ENCODE peak calls at places on chromosomes 4 and X, in six cellular contexts. Y is cardiac muscle cell; B is activated T-helper 2 cell treated with anti-CD3 and anti-CD28 coated beads, Interferon-gamma antibody, Interleukin-2, Interleukin-4, amounts not matched to agents 10 μg/mL and 5 μg/mL and 100 μg/mL, durations not matched to agents 14 hours and 24 hours and 36 hours; I is left lung; M is A549; E is neural progenitor cell. V is an unnamed sample.

GRCh38 chrX:64334467-64334866 is 60.8 kb downstream of the MTMR8 start:
- DNase-seq in B (no peak), I (no peak), Y (no peak), M (no peak), E (peak; percentile 31), V (no peak)

GRCh38 chrX:109709129-109709631 is 23.9 kb downstream of the ACSL4 start:
- DNase-seq in M (no peak), B (no peak), Y (peak; percentile 68), I (no peak), E (no peak), V (no peak)

GRCh38 chr4:144754562-144755410 is 108.8 kb downstream of the HHIP start:
- DNase-seq in M (no peak), I (no peak), E (peak; percentile 31), B (no peak), Y (peak; percentile 71), V (no peak)

GRCh38 chrX:9995855-9996339 is 28.7 kb downstream of the CLDN34 start:
- DNase-seq in I (peak; percentile 93), M (peak; percentile 68), E (peak; percentile 84), B (peak; percentile 51), Y (peak; percentile 89), V (peak; percentile 77)

GRCh38 chr4:32631824-32632223 is 1911.7 kb downstream of the PCDH7 start:
- DNase-seq in E (peak; percentile 9), B (no peak), I (no peak), Y (no peak), M (no peak), V (no peak)

GRCh38 chr4:118087366-118087765 is 53.1 kb downstream of the NDST3 start:
- DNase-seq in E (no peak), I (no peak), B (no peak), M (no peak), Y (no peak), V (no peak)

GRCh38 chrX:39152106-39152649 is 350.9 kb downstream of the MID1IP1 start:
- DNase-seq in B (no peak), Y (peak; percentile 13), E (peak; percentile 67), M (peak; percentile 14), I (peak; percentile 62), V (no peak)

GRCh38 chr4:138614462-138615142 is 372.5 kb upstream of the SLC7A11 start:
- DNase-seq in I (no peak), B (no peak), Y (no peak), M (no peak), E (no peak), V (no peak)

GRCh38 chr4:23022032-23022431 is 329.3 kb downstream of the GBA3 start:
- DNase-seq in I (no peak), M (peak; percentile 20), B (no peak), E (no peak), Y (peak; percentile 30), V (no peak)

GRCh38 chr4:604131-604530 is 21.2 kb upstream of the PDE6B start:
- DNase-seq in M (no peak), I (no peak), B (no peak), E (no peak), Y (no peak), V (no peak)

GRCh38 chrX:152958524-152959465 is 35.1 kb downstream of the PNMA5 start:
- DNase-seq in M (peak; percentile 76), E (peak; percentile 77), I (peak; percentile 90), Y (peak; percentile 94), B (peak; percentile 82), V (peak; percentile 92)

GRCh38 chr4:2261110-2261852 is 628 bp downstream of the MXD4 start:
- DNase-seq in I (peak; percentile 94), Y (peak; percentile 55), B (peak; percentile 60), E (peak; percentile 74), M (peak; percentile 7), V (peak; percentile 51)

GRCh38 chrX:114134465-114134864 is 449.4 kb upstream of the HTR2C start:
- DNase-seq in I (no peak), M (no peak), E (no peak), B (no peak), Y (peak; percentile 15), V (no peak)

GRCh38 chr4:160182727-160183126 is 1079.8 kb downstream of the RAPGEF2 start:
- DNase-seq in Y (no peak), E (no peak), I (no peak), M (no peak), B (no peak), V (no peak)

GRCh38 chrX:42022158-42022557 is 98.8 kb upstream of the CASK start:
- DNase-seq in M (no peak), E (no peak), I (no peak), Y (no peak), B (no peak), V (no peak)

GRCh38 chr4:23680616-23681518 is 209.0 kb downstream of the PPARGC1A start:
- DNase-seq in B (no peak), I (no peak), E (no peak), M (no peak), Y (peak; percentile 25), V (no peak)

GRCh38 chr4:16293205-16293860 is 67.1 kb upstream of the TAPT1 start:
- DNase-seq in I (no peak), Y (no peak), B (no peak), E (no peak), M (no peak), V (no peak)